ENCODE peak calls at places on chromosomes 1 and 21, in eight cellular contexts. B is mucosa of descending colon, P is epithelial cell of esophagus, T is NCI-H526, F is NCI-H1436, W is activated T-cell treated with anti-CD3 and anti-CD28 coated beads for 1 hour, U is CMK, R is A172. Z is an unnamed sample.

GRCh38 chr1:67832737-67833594 is at the start of gene GNG12:
- DNase-seq in B (peak), P (peak), T (peak), F (no peak), W (no peak), U (no peak), R (peak), Z (peak)

GRCh38 chr1:98044766-98045165 is 123.9 kb upstream of the DPYD start:
- DNase-seq in B (no peak), P (peak), T (no peak), F (no peak), W (no peak), U (no peak), R (no peak), Z (no peak)

GRCh38 chr1:94325379-94326302 is 88.3 kb upstream of the ARHGAP29 start:
- DNase-seq in B (no peak), P (peak), T (no peak), F (no peak), W (no peak), U (no peak), R (peak), Z (no peak)

GRCh38 chr1:79198841-79199240 is 192.3 kb upstream of the ADGRL4 start:
- DNase-seq in B (no peak), P (peak), T (no peak), F (no peak), W (no peak), U (no peak), R (peak), Z (no peak)

GRCh38 chr1:162222735-162223134 is 153.2 kb downstream of the NOS1AP start:
- DNase-seq in B (no peak), P (no peak), T (no peak), F (no peak), W (no peak), U (no peak), R (no peak), Z (no peak)

GRCh38 chr1:112870887-112871646 is 84.9 kb downstream of the SLC16A1 start:
- DNase-seq in B (peak), P (no peak), T (no peak), F (peak), W (no peak), U (no peak), R (no peak), Z (no peak)

GRCh38 chr1:90174246-90174645 is 179.3 kb downstream of the ZNF326 start:
- DNase-seq in B (no peak), P (peak), T (no peak), F (no peak), W (no peak), U (no peak), R (peak), Z (no peak)

GRCh38 chr1:243475966-243476365 is 220.1 kb downstream of the SDCCAG8 start:
- DNase-seq in B (no peak), P (no peak), T (no peak), F (no peak), W (no peak), U (no peak), R (peak), Z (peak)

GRCh38 chr1:30372792-30373433 is 350.5 kb downstream of the MATN1 start:
- DNase-seq in B (no peak), P (no peak), T (peak), F (no peak), W (no peak), U (no peak), R (no peak), Z (no peak)

GRCh38 chr1:158998037-158998780 is 11.5 kb upstream of the IFI16 start:
- DNase-seq in B (no peak), P (no peak), T (no peak), F (no peak), W (no peak), U (no peak), R (no peak), Z (no peak)

GRCh38 chr1:15420853-15421465 is 11.3 kb downstream of the EFHD2 start:
- DNase-seq in B (peak), P (no peak), T (no peak), F (no peak), W (no peak), U (no peak), R (no peak), Z (no peak)

GRCh38 chr1:169115891-169116585 is 9.5 kb downstream of the ATP1B1 start:
- DNase-seq in B (peak), P (peak), T (no peak), F (no peak), W (no peak), U (no peak), R (peak), Z (no peak)

GRCh38 chr1:7587108-7587507 is 184.0 kb upstream of the VAMP3 start:
- DNase-seq in B (no peak), P (no peak), T (no peak), F (no peak), W (no peak), U (no peak), R (no peak), Z (no peak)

GRCh38 chr1:1014896-1015681 is 1.8 kb downstream of the ISG15 start:
- DNase-seq in B (no peak), P (no peak), T (no peak), F (no peak), W (no peak), U (no peak), R (no peak), Z (no peak)

GRCh38 chr1:162385702-162386101 is 4.2 kb downstream of the C1orf226 start:
- DNase-seq in B (no peak), P (no peak), T (no peak), F (no peak), W (no peak), U (no peak), R (no peak), Z (no peak)

GRCh38 chr1:24424207-24424606 is 8.6 kb downstream of the NIPAL3 start:
- DNase-seq in B (no peak), P (no peak), T (no peak), F (no peak), W (no peak), U (no peak), R (no peak), Z (no peak)

GRCh38 chr1:187947359-187947758 is 1118.6 kb downstream of the PLA2G4A start:
- DNase-seq in B (no peak), P (no peak), T (no peak), F (no peak), W (no peak), U (no peak), R (no peak), Z (no peak)

GRCh38 chr21:41283211-41283818 is 33.3 kb upstream of the FAM3B start:
- DNase-seq in B (peak), P (peak), T (peak), F (peak), W (peak), U (peak), R (peak), Z (peak)

GRCh38 chr21:44953628-44954021 is 13.8 kb downstream of the SLX9 start:
- DNase-seq in B (no peak), P (no peak), T (no peak), F (no peak), W (no peak), U (no peak), R (no peak), Z (no peak)

GRCh38 chr1:71621785-71622184 is 541.0 kb upstream of the ZRANB2 start:
- DNase-seq in B (no peak), P (peak), T (no peak), F (no peak), W (no peak), U (no peak), R (peak), Z (no peak)

GRCh38 chr1:9438431-9439073 is 100.7 kb upstream of the SLC25A33 start:
- DNase-seq in B (no peak), P (peak), T (no peak), F (no peak), W (no peak), U (no peak), R (peak), Z (no peak)